ENCODE peak calls at places on chromosomes 16 and 17, in six cellular contexts. One of them, this sample, is unnamed.

GRCh38 chr17:3043737-3044365 is 19.6 kb downstream of the OR1D5 start:
- DNase-seq in tibial artery: no peak
- DNase-seq in psoas muscle: no peak
- DNase-seq in A549: peak; percentile 50
- DNase-seq in endothelial cell: peak; percentile 51
- DNase-seq in fibroblast of the aortic adventitia: no peak
- DNase-seq in this sample: no peak

GRCh38 chr16:56814537-56815432 is 50.2 kb upstream of the SLC12A3 start:
- DNase-seq in A549: peak; percentile 68
- DNase-seq in endothelial cell: no peak
- DNase-seq in fibroblast of the aortic adventitia: no peak
- DNase-seq in tibial artery: no peak
- DNase-seq in psoas muscle: no peak
- DNase-seq in this sample: peak; percentile 56

GRCh38 chr16:1645914-1646525 is 32.1 kb upstream of the JPT2 start:
- DNase-seq in endothelial cell: no peak
- DNase-seq in A549: peak; percentile 79
- DNase-seq in psoas muscle: no peak
- DNase-seq in tibial artery: no peak
- DNase-seq in fibroblast of the aortic adventitia: no peak
- DNase-seq in this sample: peak; percentile 5

GRCh38 chr16:85317704-85318103 is 205.4 kb upstream of the CIBAR2 start:
- DNase-seq in endothelial cell: no peak
- DNase-seq in psoas muscle: no peak
- DNase-seq in tibial artery: no peak
- DNase-seq in A549: no peak
- DNase-seq in fibroblast of the aortic adventitia: no peak
- DNase-seq in this sample: no peak

GRCh38 chr16:74557275-74557674 is 49.6 kb downstream of the GLG1 start:
- DNase-seq in fibroblast of the aortic adventitia: no peak
- DNase-seq in endothelial cell: no peak
- DNase-seq in psoas muscle: no peak
- DNase-seq in tibial artery: no peak
- DNase-seq in A549: no peak
- DNase-seq in this sample: no peak

GRCh38 chr16:86215979-86216585 is 294.2 kb upstream of the FOXF1 start:
- DNase-seq in psoas muscle: no peak
- DNase-seq in A549: no peak
- DNase-seq in fibroblast of the aortic adventitia: no peak
- DNase-seq in tibial artery: no peak
- DNase-seq in endothelial cell: no peak
- DNase-seq in this sample: no peak

GRCh38 chr17:10729334-10730193 is at the start of gene TMEM220:
- DNase-seq in endothelial cell: peak; percentile 83
- DNase-seq in fibroblast of the aortic adventitia: peak; percentile 72
- DNase-seq in tibial artery: peak; percentile 84
- DNase-seq in psoas muscle: peak; percentile 90
- DNase-seq in A549: peak; percentile 74
- DNase-seq in this sample: peak; percentile 79

GRCh38 chr17:47288531-47289116 is 35.0 kb downstream of the ITGB3 start:
- DNase-seq in tibial artery: no peak
- DNase-seq in fibroblast of the aortic adventitia: peak; percentile 64
- DNase-seq in endothelial cell: no peak
- DNase-seq in psoas muscle: no peak
- DNase-seq in A549: peak; percentile 22
- DNase-seq in this sample: peak; percentile 69

GRCh38 chr17:78269893-78270490 is 38.6 kb downstream of the TMEM235 start:
- DNase-seq in A549: no peak
- DNase-seq in fibroblast of the aortic adventitia: no peak
- DNase-seq in endothelial cell: no peak
- DNase-seq in psoas muscle: no peak
- DNase-seq in tibial artery: no peak
- DNase-seq in this sample: no peak

GRCh38 chr16:56930516-56931252 is 1.3 kb upstream of the HERPUD1 start:
- DNase-seq in endothelial cell: no peak
- DNase-seq in tibial artery: no peak
- DNase-seq in psoas muscle: no peak
- DNase-seq in A549: no peak
- DNase-seq in fibroblast of the aortic adventitia: no peak
- DNase-seq in this sample: peak; percentile 90

GRCh38 chr17:73058022-73058421 is 34.5 kb downstream of the SLC39A11 start:
- DNase-seq in psoas muscle: no peak
- DNase-seq in A549: no peak
- DNase-seq in fibroblast of the aortic adventitia: peak; percentile 58
- DNase-seq in tibial artery: no peak
- DNase-seq in endothelial cell: no peak
- DNase-seq in this sample: peak; percentile 48

GRCh38 chr16:17316005-17316404 is 154.8 kb downstream of the XYLT1 start:
- DNase-seq in endothelial cell: no peak
- DNase-seq in A549: no peak
- DNase-seq in tibial artery: no peak
- DNase-seq in fibroblast of the aortic adventitia: no peak
- DNase-seq in psoas muscle: no peak
- DNase-seq in this sample: no peak

GRCh38 chr17:63830904-63831491 is 3.5 kb upstream of the FTSJ3 start:
- DNase-seq in endothelial cell: no peak
- DNase-seq in tibial artery: no peak
- DNase-seq in fibroblast of the aortic adventitia: no peak
- DNase-seq in psoas muscle: no peak
- DNase-seq in A549: no peak
- DNase-seq in this sample: no peak

GRCh38 chr17:75059369-75060345 is 12.6 kb downstream of the KCTD2 start:
- DNase-seq in A549: peak; percentile 70
- DNase-seq in fibroblast of the aortic adventitia: peak; percentile 75
- DNase-seq in tibial artery: peak; percentile 39
- DNase-seq in endothelial cell: no peak
- DNase-seq in psoas muscle: no peak
- DNase-seq in this sample: peak; percentile 84

DNA sequence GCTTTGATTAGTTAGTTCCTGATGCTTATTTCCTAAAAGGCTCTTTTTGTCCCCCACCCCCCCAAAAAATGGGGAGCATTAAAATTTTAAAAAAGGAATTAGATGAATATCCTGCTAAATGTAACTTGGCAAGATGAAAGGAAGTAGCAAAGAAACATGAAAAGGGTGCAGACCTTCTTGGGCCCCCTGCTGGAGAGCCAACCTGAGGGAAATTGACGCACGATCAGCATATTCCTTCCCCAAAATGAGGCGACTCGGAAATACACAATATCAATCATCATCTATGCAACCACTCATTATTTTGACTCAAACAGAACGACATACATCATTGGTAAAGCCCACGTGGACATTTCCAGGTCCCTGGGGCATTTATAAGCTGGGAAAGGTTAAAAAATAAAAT is 59.7 kb downstream of the GRIN2A start:
- DNase-seq in psoas muscle: no peak
- DNase-seq in tibial artery: no peak
- DNase-seq in fibroblast of the aortic adventitia: no peak
- DNase-seq in endothelial cell: peak; percentile 30
- DNase-seq in A549: peak; percentile 14
- DNase-seq in this sample: no peak
- TF ChIP-seq CTCF in psoas muscle: no peak
- TF ChIP-seq CTCF in tibial artery: peak; percentile 32
- TF ChIP-seq CTCF in fibroblast of the aortic adventitia: peak; percentile 39
- TF ChIP-seq CTCF in endothelial cell: peak; percentile 51
- TF ChIP-seq CTCF in A549: peak; percentile 28
- TF ChIP-seq CTCF in this sample: peak; percentile 23

GRCh38 chr16:70686376-70687171 is 721 bp upstream of the MTSS2 start:
- DNase-seq in psoas muscle: peak; percentile 56
- DNase-seq in tibial artery: no peak
- DNase-seq in A549: no peak
- DNase-seq in fibroblast of the aortic adventitia: no peak
- DNase-seq in endothelial cell: no peak
- DNase-seq in this sample: no peak
- TF ChIP-seq CTCF in psoas muscle: no peak
- TF ChIP-seq CTCF in tibial artery: peak; percentile 14
- TF ChIP-seq CTCF in A549: no peak
- TF ChIP-seq CTCF in fibroblast of the aortic adventitia: no peak
- TF ChIP-seq CTCF in endothelial cell: no peak
- TF ChIP-seq CTCF in this sample: no peak

DNA sequence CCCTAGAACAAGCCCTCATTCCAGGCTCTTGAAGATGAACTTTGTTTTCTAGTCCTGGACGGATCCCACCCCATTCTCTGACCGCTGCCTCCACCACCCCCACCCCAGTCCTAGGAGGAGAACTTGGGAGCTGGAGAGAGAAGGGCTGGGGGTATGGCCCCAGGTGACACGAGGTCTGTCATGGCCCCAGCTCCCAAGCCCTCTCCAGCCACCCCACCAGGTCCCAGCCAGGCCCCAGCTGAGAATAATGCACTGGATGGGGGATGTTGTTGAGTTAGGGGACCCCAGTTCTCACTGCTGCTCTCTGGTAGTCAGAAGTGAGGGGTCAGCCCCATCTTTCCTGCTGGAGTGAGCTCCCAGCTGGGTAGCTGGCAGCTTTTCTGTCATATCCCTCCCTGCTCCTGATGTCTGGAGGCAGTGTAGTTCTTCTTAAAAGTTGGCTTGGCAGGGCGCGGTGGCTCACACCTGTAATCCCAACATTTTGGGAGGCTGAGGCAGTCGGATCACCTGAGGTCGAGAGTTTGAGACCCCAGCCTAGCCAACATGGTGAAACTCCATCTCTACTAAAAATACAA is 4.6 kb upstream of the COL1A1 start:
- DNase-seq in tibial artery: no peak
- DNase-seq in A549: no peak
- DNase-seq in endothelial cell: no peak
- DNase-seq in fibroblast of the aortic adventitia: no peak
- DNase-seq in psoas muscle: no peak
- DNase-seq in this sample: no peak
- TF ChIP-seq CTCF in tibial artery: no peak
- TF ChIP-seq CTCF in A549: no peak
- TF ChIP-seq CTCF in endothelial cell: no peak
- TF ChIP-seq CTCF in fibroblast of the aortic adventitia: no peak
- TF ChIP-seq CTCF in psoas muscle: no peak
- TF ChIP-seq CTCF in this sample: no peak

GRCh38 chr16:53356478-53357207 is 77.6 kb upstream of the RBL2 start:
- DNase-seq in endothelial cell: peak; percentile 19
- DNase-seq in tibial artery: no peak
- DNase-seq in psoas muscle: no peak
- DNase-seq in A549: no peak
- DNase-seq in fibroblast of the aortic adventitia: no peak
- DNase-seq in this sample: no peak
- TF ChIP-seq CTCF in endothelial cell: no peak
- TF ChIP-seq CTCF in tibial artery: no peak
- TF ChIP-seq CTCF in psoas muscle: no peak
- TF ChIP-seq CTCF in A549: no peak
- TF ChIP-seq CTCF in fibroblast of the aortic adventitia: no peak
- TF ChIP-seq CTCF in this sample: no peak

DNA sequence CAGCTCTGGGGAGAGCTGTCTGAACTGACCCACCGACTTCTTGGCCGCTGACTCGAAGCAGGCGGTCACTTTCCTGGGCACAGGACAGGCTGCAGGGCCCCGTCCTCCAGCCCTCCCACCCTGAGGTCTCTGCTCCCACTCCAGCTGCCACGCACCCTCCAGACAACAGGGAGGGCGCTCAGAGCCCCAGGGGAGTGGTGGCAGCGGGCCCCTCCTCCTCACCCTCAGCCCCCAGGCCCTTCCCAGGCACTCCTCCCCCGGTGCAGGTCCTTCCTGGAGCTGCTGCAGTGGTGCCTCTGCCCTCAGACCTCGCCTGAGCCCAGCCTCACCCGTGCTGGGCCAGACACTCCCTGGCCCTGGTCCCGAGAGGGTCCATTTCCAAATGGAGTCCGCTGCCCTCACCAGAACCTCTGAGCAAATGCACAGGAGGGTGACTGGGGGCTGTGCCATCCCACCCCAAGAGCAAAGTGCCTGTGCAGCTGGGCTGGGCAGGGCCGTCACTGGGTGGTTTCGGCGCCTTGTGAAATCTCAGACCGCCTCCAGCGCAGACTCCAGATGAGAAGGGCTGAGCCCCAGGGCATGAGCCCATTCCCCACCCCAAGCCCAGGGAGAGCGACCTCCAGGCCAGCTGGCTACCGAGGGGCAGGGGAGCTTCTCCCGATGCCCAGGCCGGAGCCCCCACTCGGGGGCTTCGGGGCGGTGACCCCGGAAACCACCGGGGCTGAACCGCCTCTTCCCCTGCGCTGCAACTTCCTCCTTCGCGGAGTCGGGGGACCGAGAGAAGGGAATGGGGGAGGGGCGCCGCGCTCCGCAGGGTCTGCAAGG is 717 bp downstream of the CYBA start:
- DNase-seq in A549: no peak
- DNase-seq in tibial artery: no peak
- DNase-seq in psoas muscle: no peak
- DNase-seq in endothelial cell: no peak
- DNase-seq in fibroblast of the aortic adventitia: no peak
- DNase-seq in this sample: no peak
- TF ChIP-seq CTCF in A549: no peak
- TF ChIP-seq CTCF in tibial artery: no peak
- TF ChIP-seq CTCF in psoas muscle: no peak
- TF ChIP-seq CTCF in endothelial cell: no peak
- TF ChIP-seq CTCF in fibroblast of the aortic adventitia: no peak
- TF ChIP-seq CTCF in this sample: no peak

DNA sequence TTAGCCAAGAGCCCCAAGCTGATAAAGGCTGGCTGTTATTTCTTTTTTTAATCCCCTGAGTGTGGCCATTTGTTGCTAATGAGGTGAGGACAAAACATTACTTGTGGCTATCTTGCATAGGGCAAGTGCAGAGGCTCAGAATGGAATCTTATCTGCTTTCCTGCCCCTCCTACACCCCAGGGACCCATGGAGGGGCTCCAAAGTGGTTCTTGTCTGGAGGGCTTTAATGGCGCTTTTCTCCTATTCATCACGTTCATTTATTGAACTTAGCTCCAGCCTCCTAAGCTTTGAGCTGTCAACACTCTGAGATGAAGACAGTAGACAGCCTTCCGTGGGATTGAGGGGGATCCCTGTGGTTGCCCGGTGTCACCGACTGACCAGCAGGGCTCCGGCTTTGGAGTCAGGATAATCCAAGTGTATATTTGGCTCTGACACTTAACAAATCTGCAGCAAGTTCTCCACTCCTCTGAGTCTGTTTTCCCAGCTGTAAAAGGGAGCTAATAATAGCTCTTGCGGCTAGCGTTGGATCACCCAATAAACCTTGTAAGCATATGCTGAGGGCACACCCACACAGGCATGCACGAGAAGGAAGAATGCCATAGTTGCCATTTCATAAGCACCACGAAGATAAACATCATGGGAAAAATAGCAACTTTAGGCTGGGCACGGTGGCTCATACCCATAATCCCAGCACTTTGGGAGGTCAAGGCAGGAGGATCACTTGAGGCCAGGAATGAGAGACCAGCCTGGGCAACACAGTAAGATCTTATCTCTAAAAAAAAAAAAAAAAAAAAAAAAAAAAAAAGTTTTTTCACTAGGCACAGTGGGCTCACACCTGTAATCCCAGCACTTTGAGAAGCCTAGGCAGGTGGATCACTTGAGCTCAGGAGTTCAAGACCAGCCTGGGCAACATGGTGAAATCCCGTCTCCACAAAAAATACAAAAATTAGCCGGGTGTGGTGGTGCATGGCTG is 44.8 kb downstream of the MYH11 start:
- DNase-seq in endothelial cell: no peak
- DNase-seq in psoas muscle: no peak
- DNase-seq in tibial artery: peak; percentile 67
- DNase-seq in fibroblast of the aortic adventitia: peak; percentile 95
- DNase-seq in A549: peak; percentile 69
- DNase-seq in this sample: peak; percentile 94
- TF ChIP-seq CTCF in endothelial cell: no peak
- TF ChIP-seq CTCF in psoas muscle: no peak
- TF ChIP-seq CTCF in tibial artery: peak; percentile 30
- TF ChIP-seq CTCF in fibroblast of the aortic adventitia: peak; percentile 27
- TF ChIP-seq CTCF in A549: no peak
- TF ChIP-seq CTCF in this sample: no peak